ENCODE peak calls at places on chromosomes 13 and 19, in four cellular contexts. K, S, D and X are unnamed samples.

GRCh38 chr13:39036212-39036611 is 1.7 kb downstream of the PROSER1 start:
- DNase-seq in S (no peak), D (no peak), K (peak), X (no peak)

GRCh38 chr19:36245210-36246005 is 30.5 kb downstream of the ZNF146 start:
- DNase-seq in K (no peak), D (no peak), S (peak), X (no peak)

GRCh38 chr13:112140366-112140765 is 73.4 kb downstream of the SOX1 start:
- DNase-seq in D (no peak), S (no peak), K (no peak), X (no peak)

GRCh38 chr13:102654786-102655185 is 40.1 kb downstream of the METTL21C start:
- DNase-seq in S (no peak), D (no peak), K (no peak), X (no peak)

GRCh38 chr13:60765700-60766411 is 368.8 kb downstream of the TDRD3 start:
- DNase-seq in D (no peak), S (no peak), K (peak), X (no peak)

GRCh38 chr19:19460258-19460731 is 54.8 kb downstream of the GATAD2A start:
- DNase-seq in S (no peak), K (no peak), D (no peak), X (no peak)

GRCh38 chr13:97239306-97239705 is 17.2 kb downstream of the MBNL2 start:
- DNase-seq in K (no peak), S (no peak), D (no peak), X (no peak)

GRCh38 chr19:6740589-6741348 is 1.3 kb downstream of the TRIP10 start:
- DNase-seq in D (peak), K (no peak), S (no peak), X (no peak)

GRCh38 chr19:5621945-5622464 is 571 bp downstream of the SAFB2 start:
- DNase-seq in D (peak), K (no peak), S (no peak), X (no peak)

GRCh38 chr19:10852098-10852800 is 4.0 kb downstream of the C19orf38 start:
- DNase-seq in K (peak), S (no peak), D (no peak), X (no peak)

GRCh38 chr13:109180905-109181425 is 551.6 kb downstream of the MYO16 start:
- DNase-seq in K (peak), D (no peak), S (no peak), X (no peak)

GRCh38 chr13:47829684-47830083 is 171.4 kb downstream of the SUCLA2 start:
- DNase-seq in S (no peak), D (no peak), K (no peak), X (no peak)

GRCh38 chr13:75566658-75567057 is 17.1 kb downstream of the UCHL3 start:
- DNase-seq in S (no peak), K (peak), D (no peak), X (no peak)

GRCh38 chr19:13149628-13150186 is 468 bp downstream of the STX10 start:
- DNase-seq in K (peak), D (no peak), S (no peak), X (no peak)

GRCh38 chr13:97385854-97386253 is 48.1 kb upstream of the RAP2A start:
- DNase-seq in K (no peak), S (no peak), D (no peak), X (no peak)

DNA sequence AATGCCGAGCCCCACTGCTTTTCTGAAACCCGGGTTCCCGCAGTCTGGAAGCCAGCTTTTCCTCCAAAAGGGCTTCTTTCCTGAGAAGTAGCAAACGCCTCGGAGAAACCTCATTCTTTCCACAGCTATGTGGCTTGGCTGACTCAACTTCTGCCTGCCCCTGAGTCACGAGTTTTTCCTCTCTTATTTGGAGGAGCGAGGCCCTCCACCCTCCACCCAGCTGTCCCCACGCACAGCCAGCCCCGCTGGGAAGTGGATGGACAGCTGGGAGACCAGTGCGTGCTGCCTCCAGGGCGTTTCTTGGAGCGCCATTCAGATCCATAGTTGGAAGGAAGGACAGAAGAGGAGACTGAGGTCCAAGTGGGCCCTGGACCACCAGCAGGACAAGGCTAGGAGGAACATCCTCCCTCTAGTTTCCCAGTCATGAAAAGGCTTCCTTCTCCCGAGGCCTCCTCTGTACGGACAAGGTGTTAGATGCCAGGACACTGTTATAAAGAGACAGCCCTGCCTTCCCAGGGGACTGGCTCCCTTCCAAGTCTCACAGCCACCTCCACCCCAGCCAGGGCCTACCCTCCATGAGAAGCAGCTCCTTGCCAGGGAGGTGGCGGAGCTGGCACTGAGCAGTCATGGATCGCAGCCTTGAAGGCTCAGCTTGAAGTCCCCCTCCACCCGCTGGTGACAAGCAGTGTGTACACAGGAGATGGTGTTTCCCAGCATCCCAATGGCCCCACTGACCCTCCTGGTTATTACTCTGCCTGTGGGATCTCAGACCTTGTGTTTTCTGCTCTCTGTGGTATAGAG is 2.5 kb upstream of the PLEKHF1 start:
- DNase-seq in D (peak), K (no peak), S (no peak), X (no peak)
- H3K27ac ChIP-seq in D (peak), K (no peak), S (no peak), X (no peak)

GRCh38 chr13:31195616-31196015 is 4.2 kb upstream of the B3GLCT start:
- DNase-seq in D (no peak), S (no peak), K (no peak), X (no peak)
- TF ChIP-seq SP1 in D (no peak), S (no peak), K (no peak), X (no peak)

GRCh38 chr13:67736646-67737420 is 506.7 kb upstream of the PCDH9 start:
- DNase-seq in K (peak), D (no peak), S (peak), X (no peak)
- TF ChIP-seq CBX5 in K (no peak), D (no peak), S (no peak), X (no peak)

GRCh38 chr19:45076851-45077730 is 813 bp upstream of the ZNF296 start:
- DNase-seq in K (no peak), D (no peak), S (no peak), X (no peak)

GRCh38 chr19:45075215-45076028 is 856 bp downstream of the ZNF296 start:
- DNase-seq in D (peak), K (peak), S (no peak), X (peak)

GRCh38 chr19:45078390-45079062 is 534 bp upstream of the GEMIN7 start:
- DNase-seq in S (no peak), D (no peak), K (no peak), X (no peak)

GRCh38 chr19:45074744-45075143 is 1.5 kb downstream of the ZNF296 start:
- DNase-seq in D (no peak), S (no peak), K (no peak), X (no peak)

DNA sequence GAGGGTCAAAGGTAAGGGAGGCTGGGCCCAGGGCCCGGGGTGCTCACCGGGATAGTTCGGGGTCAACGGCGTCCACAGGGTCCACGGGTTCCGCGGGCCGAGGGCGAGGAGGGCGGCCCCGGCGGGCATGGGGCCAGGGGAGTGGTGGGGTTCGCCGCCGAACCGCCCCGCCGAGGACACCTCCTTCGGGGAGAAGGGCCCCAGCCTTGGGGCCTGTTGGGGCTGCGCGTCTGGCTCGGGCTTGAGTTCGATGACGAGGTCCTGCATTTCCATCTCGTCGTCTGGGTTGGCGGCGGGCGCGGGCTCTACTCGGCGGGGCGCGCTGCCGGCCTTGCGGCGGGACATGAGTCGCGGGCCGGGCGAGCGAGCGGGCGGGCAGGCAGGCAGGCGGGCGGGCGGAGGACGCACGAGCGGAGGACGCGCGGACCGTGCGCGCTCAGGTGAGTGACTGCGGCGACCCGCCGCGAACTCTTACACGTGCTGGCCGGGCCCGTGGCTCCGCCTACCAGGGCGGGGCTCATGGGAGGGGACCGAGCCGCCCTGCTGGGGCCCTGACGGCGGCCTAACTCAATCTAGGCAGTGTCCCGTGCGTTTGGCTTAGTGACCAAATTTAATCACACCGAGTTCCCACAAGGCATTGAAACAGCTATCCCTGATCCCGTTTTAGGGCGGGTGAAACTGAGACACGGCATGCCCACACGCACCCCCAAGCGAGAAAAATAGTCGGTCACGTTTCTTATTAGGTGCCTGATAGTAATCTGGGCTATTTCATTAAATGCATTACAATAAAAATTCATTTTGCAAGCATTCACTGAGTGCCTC is at the start of gene ZNF296:
- DNase-seq in K (peak), S (no peak), D (peak), X (no peak)
- H3K27ac ChIP-seq in K (peak), S (peak), D (peak), X (peak)

GRCh38 chr19:50007947-50008346 is 17.2 kb downstream of the VRK3 start:
- DNase-seq in K (no peak), S (no peak), D (no peak), X (no peak)

GRCh38 chr19:50003810-50004419 is 21.3 kb downstream of the VRK3 start:
- DNase-seq in S (no peak), K (no peak), D (peak), X (peak)

GRCh38 chr19:50007170-50007569 is 18.0 kb downstream of the VRK3 start:
- DNase-seq in D (no peak), K (no peak), S (no peak), X (no peak)

GRCh38 chr19:50003254-50003788 is 21.9 kb downstream of the VRK3 start:
- DNase-seq in S (no peak), D (no peak), K (no peak), X (no peak)

DNA sequence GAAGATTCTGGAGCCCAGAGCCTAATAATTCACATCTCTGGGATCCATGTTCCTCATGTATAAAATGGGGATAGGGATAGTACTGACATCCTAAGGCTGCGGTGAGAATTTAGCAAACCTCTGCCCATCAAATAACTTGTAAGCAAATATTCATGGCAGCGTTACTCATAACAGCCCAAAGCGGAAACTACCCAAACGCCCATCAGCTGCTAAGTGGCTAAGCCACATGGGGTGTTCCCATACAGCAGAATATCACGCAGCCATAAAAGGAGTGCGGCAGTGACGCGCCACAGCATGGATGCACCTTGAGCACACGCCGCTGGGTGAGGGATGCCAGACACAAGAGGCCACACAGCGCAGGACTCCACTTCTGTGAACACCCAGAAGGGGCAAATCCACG is 19.7 kb downstream of the VRK3 start:
- DNase-seq in D (no peak), K (no peak), S (no peak), X (peak)
- TF ChIP-seq SP1 in D (no peak), K (no peak), S (no peak), X (no peak)

DNA sequence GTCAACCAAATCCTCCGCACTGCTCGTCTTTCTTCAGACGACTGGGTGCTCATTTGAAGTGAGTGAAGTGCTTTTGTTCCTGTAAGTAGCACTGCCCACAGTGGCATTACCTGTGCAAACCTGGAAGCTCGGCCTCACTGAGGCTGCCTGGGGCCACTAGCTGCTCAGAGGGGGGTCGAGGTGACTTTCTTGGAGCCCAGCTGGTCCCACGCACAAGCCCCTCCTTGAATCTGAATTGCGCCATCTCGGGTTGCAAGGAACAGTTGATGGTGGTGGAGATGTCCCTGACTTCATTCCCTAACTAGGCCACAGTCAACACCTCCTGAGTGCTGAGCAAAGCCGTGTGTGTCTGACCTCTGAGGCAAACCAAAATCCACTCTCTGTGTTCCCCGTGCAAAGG is 79.3 kb upstream of the GPR183 start:
- DNase-seq in K (no peak), S (no peak), D (no peak), X (no peak)
- TF ChIP-seq CBX5 in K (no peak), S (no peak), D (no peak), X (no peak)

GRCh38 chr13:25397763-25398162 is 26.0 kb downstream of the ATP8A2 start:
- DNase-seq in K (no peak), S (no peak), D (no peak), X (no peak)

GRCh38 chr13:25394661-25395060 is 22.9 kb downstream of the ATP8A2 start:
- DNase-seq in D (peak), S (no peak), K (no peak), X (no peak)

GRCh38 chr13:25391932-25392331 is 20.2 kb downstream of the ATP8A2 start:
- DNase-seq in K (no peak), D (peak), S (no peak), X (no peak)
- H3K27ac ChIP-seq in K (no peak), D (peak), S (no peak), X (no peak)

DNA sequence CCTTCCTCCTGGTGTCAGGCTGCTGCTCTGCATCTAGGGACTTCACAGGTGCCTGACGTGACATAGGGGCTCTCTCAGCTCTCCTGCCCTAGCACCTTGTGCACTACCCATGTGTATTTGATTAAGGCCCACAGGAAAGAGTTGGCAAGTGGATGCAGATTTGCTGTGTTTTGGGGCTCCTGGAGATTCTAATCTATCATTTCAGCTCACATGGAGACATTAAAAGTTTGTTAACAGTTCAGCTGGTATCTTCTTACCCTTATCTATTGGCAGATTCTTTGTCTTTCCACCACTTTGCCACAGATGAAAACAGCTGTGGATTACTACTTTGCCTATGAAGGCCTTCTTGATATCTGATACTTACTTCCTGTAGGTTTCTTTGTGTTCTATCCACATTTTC is 41.9 kb downstream of the WASF3 start:
- DNase-seq in D (no peak), S (no peak), K (no peak), X (no peak)
- TF ChIP-seq SP1 in D (no peak), S (no peak), K (no peak), X (no peak)

GRCh38 chr19:39166571-39167391 is 30.0 kb upstream of the NCCRP1 start:
- DNase-seq in S (no peak), K (peak), D (no peak), X (no peak)
- TF ChIP-seq CBX5 in S (no peak), K (no peak), D (no peak), X (no peak)